ENCODE peak calls at places on chromosomes 4 and X, in seven cellular contexts. H, D, M, O, T, J and V are unnamed samples.

GRCh38 chr4:87551361-87551760 is 22.2 kb upstream of the SPARCL1 start:
- DNase-seq in O (no peak), J (no peak), M (no peak), T (no peak), D (no peak), H (no peak), V (no peak)

GRCh38 chr4:117835566-117835965 is 198.7 kb upstream of the NDST3 start:
- DNase-seq in O (no peak), H (no peak), M (no peak), J (no peak), D (no peak), T (no peak), V (no peak)

GRCh38 chrX:38881727-38882126 is 80.5 kb downstream of the MID1IP1 start:
- DNase-seq in H (no peak), T (no peak), D (no peak), M (no peak), O (peak), J (peak), V (no peak)

GRCh38 chrX:63439580-63439979 is 88.4 kb upstream of the SPIN4 start:
- DNase-seq in M (no peak), D (no peak), T (no peak), H (no peak), O (no peak), J (no peak), V (no peak)

GRCh38 chr4:2954358-2955185 is 8.6 kb downstream of the NOP14 start:
- DNase-seq in D (no peak), T (peak), O (no peak), H (no peak), M (no peak), J (no peak), V (no peak)

GRCh38 chrX:110699109-110699508 is 96.5 kb downstream of the CHRDL1 start:
- DNase-seq in M (no peak), D (no peak), H (no peak), J (peak), O (no peak), T (no peak), V (peak)

GRCh38 chr4:97496298-97496873 is 646.9 kb downstream of the STPG2 start:
- DNase-seq in O (no peak), D (no peak), T (no peak), M (no peak), J (no peak), H (no peak), V (peak)

GRCh38 chrX:49163555-49164419 is 1.2 kb downstream of the MAGIX start:
- DNase-seq in T (peak), H (peak), J (peak), D (peak), M (peak), O (peak), V (peak)

GRCh38 chrX:52979993-52980392 is 21.7 kb upstream of the FAM156A start:
- DNase-seq in O (no peak), M (no peak), H (peak), D (no peak), J (no peak), T (no peak), V (peak)

GRCh38 chr4:92264163-92264562 is 39.6 kb upstream of the GRID2 start:
- DNase-seq in J (no peak), O (no peak), D (no peak), T (no peak), M (no peak), H (no peak), V (no peak)

GRCh38 chr4:142347241-142347640 is 498.9 kb downstream of the INPP4B start:
- DNase-seq in H (no peak), D (peak), O (no peak), J (peak), M (no peak), T (no peak), V (peak)

GRCh38 chrX:121161501-121161933 is 114.1 kb downstream of the GLUD2 start:
- DNase-seq in O (no peak), J (no peak), M (no peak), H (no peak), T (no peak), D (no peak), V (no peak)

GRCh38 chr4:169649545-169650226 is 29.3 kb downstream of the CLCN3 start:
- DNase-seq in D (no peak), T (no peak), M (no peak), J (no peak), O (no peak), H (no peak), V (peak)

GRCh38 chr4:5955856-5956255 is 62.4 kb downstream of the C4orf50 start:
- DNase-seq in T (no peak), O (no peak), D (no peak), H (no peak), M (no peak), J (no peak), V (no peak)

GRCh38 chrX:34578237-34578636 is 78.8 kb downstream of the TMEM47 start:
- DNase-seq in T (no peak), O (peak), M (no peak), D (peak), J (peak), H (no peak), V (peak)

GRCh38 chr4:6415306-6415705 is 57.1 kb downstream of the PPP2R2C start:
- DNase-seq in D (no peak), T (no peak), M (no peak), J (no peak), H (no peak), O (no peak), V (no peak)

GRCh38 chr4:116229420-116229819 is 856.0 kb downstream of the TRAM1L1 start:
- DNase-seq in T (no peak), M (no peak), O (no peak), D (no peak), J (no peak), H (no peak), V (no peak)

GRCh38 chrX:150587585-150588503 is 19.4 kb downstream of the MTM1 start:
- DNase-seq in O (peak), M (no peak), J (peak), T (peak), D (peak), H (no peak), V (no peak)

GRCh38 chrX:70549429-70549828 is 104.8 kb downstream of the DLG3 start:
- DNase-seq in M (no peak), T (no peak), H (no peak), J (no peak), O (no peak), D (no peak), V (no peak)

GRCh38 chrX:17500145-17500579 is 125.2 kb downstream of the NHS start:
- DNase-seq in T (no peak), M (no peak), O (no peak), D (no peak), J (peak), H (no peak), V (peak)